ENCODE peak calls at places on chromosomes 7 and 10, in five cellular contexts. L is M059J; N is CD4-positive, alpha-beta T cell; G is naive B cell; M is NCI-H146. A is an unnamed sample.

GRCh38 chr7:38339953-38340819 is 66.8 kb upstream of the TARP start:
- DNase-seq in L (no peak), G (no peak), N (no peak), M (no peak), A (no peak)

GRCh38 chr7:139582130-139582650 is 58.7 kb downstream of the CLEC2L start:
- DNase-seq in L (no peak), G (no peak), M (no peak), N (no peak), A (no peak)

GRCh38 chr7:18505870-18506460 is 10.4 kb downstream of the HDAC9 start:
- DNase-seq in N (no peak), L (peak; percentile 58), G (no peak), M (no peak), A (no peak)

GRCh38 chr10:102152545-102152890 is 329 bp downstream of the NOLC1 start:
- DNase-seq in N (no peak), M (peak; percentile 50), L (no peak), G (no peak), A (no peak)

GRCh38 chr7:19442016-19442785 is 266.6 kb downstream of the POLR1F start:
- DNase-seq in M (peak; percentile 47), N (no peak), G (no peak), L (peak; percentile 70), A (peak; percentile 61)

GRCh38 chr7:28178537-28178936 is 2.1 kb downstream of the JAZF1 start:
- DNase-seq in M (no peak), G (no peak), L (peak; percentile 9), N (no peak), A (no peak)

GRCh38 chr10:59793924-59794323 is 40.7 kb upstream of the MRLN start:
- DNase-seq in M (no peak), L (no peak), N (no peak), G (no peak), A (peak; percentile 13)

GRCh38 chr7:85156661-85157213 is 30.1 kb downstream of the SEMA3D start:
- DNase-seq in L (peak; percentile 48), G (no peak), N (no peak), M (no peak), A (no peak)

GRCh38 chr7:138886501-138886917 is 88.5 kb upstream of the ATP6V0A4 start:
- DNase-seq in M (peak; percentile 64), N (peak; percentile 13), G (peak; percentile 50), L (peak; percentile 80), A (peak; percentile 45)

GRCh38 chr7:82481499-82482097 is 38.0 kb upstream of the CACNA2D1 start:
- DNase-seq in L (peak; percentile 21), M (peak; percentile 12), N (no peak), G (no peak), A (peak; percentile 16)

GRCh38 chr10:12842310-12842709 is 159.2 kb downstream of the CCDC3 start:
- DNase-seq in L (no peak), M (no peak), N (no peak), G (no peak), A (no peak)

GRCh38 chr7:25850730-25851129 is 301.3 kb upstream of the NFE2L3 start:
- DNase-seq in N (no peak), L (no peak), G (no peak), M (no peak), A (no peak)

GRCh38 chr7:46494026-46494425 is 573.0 kb upstream of the IGFBP3 start:
- DNase-seq in G (no peak), L (peak; percentile 90), M (no peak), N (no peak), A (peak; percentile 71)

GRCh38 chr7:136302049-136302448 is 324.9 kb upstream of the MTPN start:
- DNase-seq in N (no peak), L (no peak), M (no peak), G (no peak), A (no peak)

GRCh38 chr10:126905776-126906703 is 812 bp downstream of the DOCK1 start:
- DNase-seq in L (peak; percentile 35), M (peak; percentile 37), N (no peak), G (no peak), A (no peak)

GRCh38 chr10:98608417-98608816 is 161.7 kb upstream of the HPS1 start:
- DNase-seq in N (no peak), G (no peak), L (no peak), M (no peak), A (peak; percentile 1)

GRCh38 chr10:75203724-75204123 is 6.9 kb upstream of the VDAC2 start:
- DNase-seq in M (no peak), N (no peak), L (no peak), G (no peak), A (no peak)

GRCh38 chr10:53325073-53325472 is 552.5 kb upstream of the MBL2 start:
- DNase-seq in L (no peak), N (no peak), G (no peak), M (no peak), A (no peak)

GRCh38 chr10:58570307-58570723 is 57.6 kb downstream of the BICC1 start:
- DNase-seq in N (no peak), L (peak; percentile 32), G (no peak), M (no peak), A (peak; percentile 49)

GRCh38 chr7:96887426-96887825 is 117.9 kb upstream of the DLX6 start:
- DNase-seq in N (no peak), L (peak; percentile 48), M (no peak), G (no peak), A (peak; percentile 29)

GRCh38 chr7:141251957-141252356 is 178.1 kb downstream of the TMEM178B start:
- DNase-seq in N (no peak), L (no peak), M (no peak), G (no peak), A (no peak)

GRCh38 chr7:47516985-47517590 is 64.8 kb downstream of the TNS3 start:
- DNase-seq in G (no peak), N (no peak), L (no peak), M (peak; percentile 91), A (no peak)

GRCh38 chr10:118488710-118489497 is 106.5 kb downstream of the PRLHR start:
- DNase-seq in M (no peak), N (no peak), G (no peak), L (peak; percentile 4), A (no peak)

GRCh38 chr10:102397222-102398171 is 2.0 kb downstream of the NFKB2 start:
- DNase-seq in L (no peak), N (no peak), M (no peak), G (no peak), A (no peak)

GRCh38 chr7:111312966-111313365 is 222.0 kb downstream of the LRRN3 start:
- DNase-seq in M (peak; percentile 3), G (no peak), L (peak; percentile 12), N (no peak), A (peak; percentile 4)

GRCh38 chr10:95181731-95182130 is 12.3 kb upstream of the ACSM6 start:
- DNase-seq in M (no peak), N (no peak), G (no peak), L (peak; percentile 44), A (no peak)

GRCh38 chr10:118901409-118901808 is 128.1 kb upstream of the NANOS1 start:
- DNase-seq in M (no peak), N (no peak), G (no peak), L (no peak), A (no peak)

GRCh38 chr7:134547738-134548054 is 1.2 kb upstream of the AKR1B15 start:
- DNase-seq in G (no peak), M (no peak), L (peak; percentile 84), N (no peak), A (no peak)

A was measured in stromal cell of bone marrow.